ENCODE peak calls at places on chromosome 6, in four cellular contexts. X is HFF-Myc, R is AG04449, A is ascending aorta. W is an unnamed sample.

GRCh38 chr6:105545947-105546710 is 143.2 kb upstream of the PREP start:
- DNase-seq in A (no peak), X (peak), R (peak), W (no peak)

GRCh38 chr6:830667-831327 is 137.9 kb upstream of the EXOC2 start:
- DNase-seq in X (no peak), R (no peak), A (no peak), W (no peak)

GRCh38 chr6:88290432-88290831 is 124.3 kb upstream of the CNR1 start:
- DNase-seq in X (no peak), R (no peak), A (no peak), W (no peak)

GRCh38 chr6:135195045-135195444 is 13.9 kb downstream of the MYB start:
- DNase-seq in R (no peak), X (no peak), A (no peak), W (no peak)

GRCh38 chr6:126696921-126697693 is 357.2 kb downstream of the CENPW start:
- DNase-seq in X (no peak), A (no peak), R (no peak), W (no peak)

GRCh38 chr6:163572612-163573011 is 158.1 kb downstream of the QKI start:
- DNase-seq in A (no peak), X (peak), R (no peak), W (no peak)

GRCh38 chr6:7727150-7727950 is 1.5 kb downstream of the BMP6 start:
- DNase-seq in A (no peak), R (no peak), X (no peak), W (no peak)

GRCh38 chr6:37696841-37697735 is 595 bp downstream of the MDGA1 start:
- DNase-seq in X (no peak), R (no peak), A (no peak), W (no peak)

GRCh38 chr6:53573299-53573698 is 28.4 kb upstream of the GCLC start:
- DNase-seq in A (no peak), X (no peak), R (no peak), W (no peak)

GRCh38 chr6:167975449-167975848 is 22.0 kb upstream of the KIF25 start:
- DNase-seq in X (no peak), R (no peak), A (no peak), W (no peak)

GRCh38 chr6:106894978-106895702 is 79.4 kb downstream of the CD24 start:
- DNase-seq in R (no peak), A (no peak), X (peak), W (no peak)

GRCh38 chr6:129732542-129732941 is 22.6 kb upstream of the ARHGAP18 start:
- DNase-seq in X (no peak), A (no peak), R (no peak), W (no peak)

GRCh38 chr6:157014871-157015270 is 237.7 kb downstream of the ARID1B start:
- DNase-seq in X (no peak), R (no peak), A (no peak), W (no peak)

GRCh38 chr6:84356907-84357306 is 129.5 kb upstream of the CEP162 start:
- DNase-seq in A (no peak), X (no peak), R (no peak), W (no peak)

GRCh38 chr6:90611996-90612690 is 25.3 kb upstream of the MAP3K7 start:
- DNase-seq in R (no peak), X (no peak), A (no peak), W (no peak)

GRCh38 chr6:28742668-28743270 is 181.0 kb downstream of the TRIM27 start:
- DNase-seq in R (no peak), A (no peak), X (peak), W (no peak)

GRCh38 chr6:149176971-149177667 is 140.4 kb upstream of the TAB2 start:
- DNase-seq in X (no peak), R (no peak), A (no peak), W (no peak)

GRCh38 chr6:75376347-75377024 is 91.9 kb upstream of the TMEM30A start:
- DNase-seq in R (no peak), A (no peak), X (no peak), W (no peak)

GRCh38 chr6:159989882-159990480 is 21.1 kb downstream of the IGF2R start:
- DNase-seq in R (no peak), X (no peak), A (no peak), W (no peak)

GRCh38 chr6:122302077-122302476 is 97.4 kb upstream of the HSF2 start:
- DNase-seq in X (no peak), A (no peak), R (no peak), W (no peak)

GRCh38 chr6:107132330-107132954 is 17.1 kb upstream of the BEND3 start:
- DNase-seq in A (no peak), R (no peak), X (no peak), W (no peak)

GRCh38 chr6:154298297-154298696 is 58.3 kb downstream of the IPCEF1 start:
- DNase-seq in X (no peak), R (no peak), A (no peak), W (peak)

GRCh38 chr6:142886431-142887170 is 58.4 kb downstream of the HIVEP2 start:
- DNase-seq in X (no peak), A (no peak), R (no peak), W (no peak)
- TF ChIP-seq CTCF in X (no peak), A (no peak), R (peak), W (peak)

GRCh38 chr6:26569433-26569764 is 27.4 kb upstream of the ABT1 start:
- DNase-seq in X (no peak), A (no peak), R (no peak), W (no peak)

GRCh38 chr6:26563488-26563887 is 25.3 kb downstream of the HMGN4 start:
- DNase-seq in A (no peak), X (no peak), R (no peak), W (no peak)

GRCh38 chr6:26571592-26572296 is 25.0 kb upstream of the ABT1 start:
- DNase-seq in R (no peak), X (peak), A (no peak), W (no peak)

GRCh38 chr6:26570027-26570809 is 26.5 kb upstream of the ABT1 start:
- DNase-seq in A (no peak), X (no peak), R (no peak), W (no peak)

GRCh38 chr6:26568601-26569432 is 27.9 kb upstream of the ABT1 start:
- DNase-seq in A (peak), X (peak), R (no peak), W (peak)
- H3K4me3 ChIP-seq in A (peak), X (peak), R (peak), W (peak)

GRCh38 chr6:39003072-39003471 is 45.5 kb upstream of the GLP1R start:
- DNase-seq in A (no peak), R (no peak), X (no peak), W (no peak)

GRCh38 chr6:38996676-38997075 is 51.9 kb upstream of the GLP1R start:
- DNase-seq in X (no peak), R (no peak), A (no peak), W (no peak)

DNA sequence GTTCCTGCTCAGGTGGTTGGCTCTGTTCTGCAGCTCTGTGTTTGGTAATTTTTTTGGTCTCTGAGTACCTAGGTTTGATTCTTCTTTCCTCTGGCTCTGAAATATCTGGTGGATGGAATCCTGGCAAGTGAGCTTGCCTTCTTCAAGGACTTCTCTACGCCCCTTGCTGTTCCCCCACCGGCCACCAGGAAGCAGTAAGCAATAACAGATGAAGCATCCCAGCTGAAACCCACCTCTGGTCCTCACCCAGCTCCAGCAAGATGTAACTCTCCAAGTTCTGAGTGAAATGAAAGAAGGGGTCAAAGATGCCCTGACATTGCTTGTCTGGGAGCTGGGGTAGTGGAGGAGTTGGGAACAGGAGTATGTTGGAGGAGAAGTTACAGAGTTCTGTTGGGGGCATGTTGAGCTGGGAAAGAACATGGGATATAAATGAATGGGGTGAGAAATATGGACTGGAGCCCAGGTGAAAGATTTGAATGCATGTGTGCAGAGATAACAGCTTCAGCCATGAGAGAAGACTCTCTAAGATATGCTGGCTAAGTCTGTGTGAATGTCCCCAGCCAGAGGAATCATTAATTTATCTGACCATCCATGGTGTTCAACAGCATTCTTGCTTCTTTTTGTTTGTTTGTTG is 51.3 kb upstream of the GLP1R start:
- DNase-seq in A (no peak), R (no peak), X (no peak), W (no peak)
- TF ChIP-seq CTCF in A (no peak), R (peak), X (peak), W (peak)

GRCh38 chr6:6701864-6702263 is 113.3 kb downstream of the LY86 start:
- DNase-seq in X (no peak), A (no peak), R (no peak), W (no peak)
- H3K4me3 ChIP-seq in X (no peak), A (no peak), R (no peak), W (no peak)

GRCh38 chr6:113464959-113465358 is 392.2 kb upstream of the MARCKS start:
- DNase-seq in X (peak), A (no peak), R (no peak), W (peak)

GRCh38 chr6:113461153-113461897 is 395.8 kb upstream of the MARCKS start:
- DNase-seq in X (no peak), A (no peak), R (no peak), W (no peak)

GRCh38 chr6:113466526-113466925 is 390.6 kb upstream of the MARCKS start:
- DNase-seq in R (no peak), X (no peak), A (no peak), W (no peak)

GRCh38 chr6:113464536-113464935 is 392.6 kb upstream of the MARCKS start:
- DNase-seq in A (no peak), X (no peak), R (no peak), W (no peak)
- TF ChIP-seq CTCF in A (no peak), X (no peak), R (no peak), W (no peak)

DNA sequence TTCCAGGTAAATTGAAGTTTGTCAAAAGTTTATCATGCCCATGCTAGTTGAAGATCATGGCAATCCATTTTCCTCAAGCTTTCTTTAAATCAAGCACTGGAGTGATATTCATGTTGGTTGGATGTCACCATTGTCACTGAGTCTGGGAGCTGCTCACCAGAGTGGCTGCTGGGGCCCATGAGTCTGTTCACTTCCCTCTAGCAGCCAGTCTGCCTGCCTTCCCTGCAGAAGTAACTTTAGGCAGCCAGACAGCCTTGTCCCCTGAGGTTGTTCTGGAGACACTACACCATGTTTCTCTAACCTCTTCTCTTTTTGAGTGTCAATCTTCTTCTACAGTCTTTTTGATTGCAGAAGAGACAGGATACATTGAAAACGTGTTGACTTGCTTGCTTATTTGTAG is 5.5 kb downstream of the SIRT5 start:
- DNase-seq in A (no peak), X (no peak), R (no peak), W (no peak)
- H3K4me3 ChIP-seq in A (no peak), X (no peak), R (no peak), W (no peak)

DNA sequence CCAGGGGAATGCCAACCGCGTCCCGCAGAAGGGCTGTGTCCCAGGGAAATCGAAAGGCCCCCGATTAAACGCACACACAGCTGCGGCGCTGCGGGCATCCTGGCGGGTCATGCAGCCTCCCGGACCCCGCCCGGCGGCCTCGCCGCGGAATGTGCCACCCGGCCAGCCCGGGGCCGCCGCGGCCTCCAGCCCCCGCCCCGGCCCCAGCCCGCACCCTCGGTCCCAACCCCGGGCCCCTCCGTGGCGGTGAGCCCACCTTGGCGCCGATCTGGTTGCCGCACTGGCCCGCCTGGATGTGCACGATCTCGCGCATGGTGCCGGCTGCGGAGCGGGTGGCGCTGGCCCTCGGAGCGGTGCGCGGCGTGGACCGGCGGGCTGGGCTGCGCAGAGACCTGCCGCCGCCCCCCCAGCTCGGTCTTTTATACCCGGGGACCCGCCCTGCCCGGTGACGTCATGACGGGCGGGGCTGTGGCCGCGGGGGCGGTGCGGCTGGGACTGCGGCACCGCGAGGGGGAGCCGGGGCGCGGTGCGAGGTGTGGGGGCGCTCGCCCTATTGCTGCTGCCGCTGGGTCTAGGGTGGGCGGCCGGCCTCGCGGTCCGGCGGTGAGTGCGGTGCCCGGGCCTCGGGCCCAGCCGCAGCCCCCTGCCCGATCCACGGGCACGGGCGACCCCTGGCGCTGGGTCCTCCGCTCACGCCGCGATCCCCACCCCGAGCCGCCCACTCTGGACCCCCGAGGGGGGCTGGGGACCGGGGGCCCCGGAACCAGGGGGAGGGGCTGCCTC is at the start of gene TUBB2A:
- DNase-seq in X (no peak), A (peak), R (no peak), W (no peak)
- TF ChIP-seq CTCF in X (peak), A (peak), R (peak), W (no peak)

GRCh38 chr6:30740993-30741784 is 1.3 kb downstream of the FLOT1 start:
- DNase-seq in A (no peak), R (no peak), X (no peak), W (no peak)
- H3K4me3 ChIP-seq in A (peak), R (peak), X (peak), W (peak)

GRCh38 chr6:158559895-158560786 is at the start of gene TMEM181:
- DNase-seq in X (no peak), R (peak), A (peak), W (no peak)
- TF ChIP-seq CTCF in X (no peak), R (peak), A (no peak), W (no peak)

DNA sequence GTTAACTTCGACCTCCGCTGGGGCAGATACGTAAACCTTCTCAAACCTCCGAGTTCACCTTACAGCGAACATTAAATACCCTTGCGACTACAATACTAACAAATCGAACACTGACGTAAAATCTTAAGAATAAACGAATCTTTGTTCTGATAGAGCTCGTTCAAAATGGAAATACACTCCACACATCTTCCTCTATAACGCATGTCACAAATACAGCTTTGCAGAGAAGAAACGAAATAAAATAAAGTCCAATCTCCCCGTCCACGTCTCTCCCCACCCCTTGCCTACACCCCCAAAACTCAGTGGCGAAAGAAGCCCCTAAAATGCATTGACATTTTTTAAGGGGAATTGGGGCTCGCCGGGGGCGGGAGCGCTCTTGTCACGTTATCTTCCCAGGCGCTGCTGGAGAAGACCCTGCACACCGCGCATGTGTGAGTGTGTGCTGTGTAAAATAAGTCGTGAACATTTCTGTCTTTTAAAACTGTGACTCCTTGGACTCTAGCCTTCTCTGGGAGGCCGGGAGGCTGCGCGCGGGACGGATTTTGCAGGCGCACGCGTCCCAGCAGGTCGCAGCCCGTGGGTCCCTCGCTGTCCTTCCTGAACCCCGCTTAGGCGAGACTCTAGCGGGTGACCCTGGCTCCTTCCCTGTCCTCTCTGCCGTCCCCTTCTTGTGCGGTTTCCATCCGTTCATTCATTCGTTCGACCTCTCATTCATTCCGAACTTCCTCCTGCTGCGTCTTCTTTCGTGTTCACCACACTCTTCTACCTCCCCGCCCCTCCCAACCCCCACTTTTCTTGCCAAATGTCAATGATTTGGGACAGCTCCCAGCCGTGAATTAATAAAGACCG is 2.4 kb downstream of the NRN1 start:
- DNase-seq in X (no peak), R (no peak), A (no peak), W (no peak)
- H3K4me3 ChIP-seq in X (no peak), R (peak), A (peak), W (peak)